ENCODE peak calls at places on chromosome 10, in ten cellular contexts. H is T-helper 17 cell; F is HFF-Myc; S is AG09309; J is activated T-helper 1 cell treated with anti-CD3 and anti-CD28 coated beads, Interleukin-2, amount 50 U/mL, for 16 hours; X is progenitor cell of endocrine pancreas; R is brain microvascular endothelial cell; U is AG04450; Q is AG08396; V is activated gamma-delta T cell. D is an unnamed sample.

GRCh38 chr10:24998044-24998443 is 17.9 kb downstream of the ENKUR start:
- DNase-seq in H (no peak), F (no peak), S (no peak), J (no peak), X (no peak), R (no peak), U (no peak), Q (no peak), V (no peak), D (no peak)

GRCh38 chr10:97883092-97883485 is 33.4 kb downstream of the GOLGA7B start:
- DNase-seq in H (no peak), F (no peak), S (no peak), J (no peak), X (no peak), R (no peak), U (no peak), Q (no peak), V (no peak), D (no peak)

GRCh38 chr10:87079106-87079836 is 15.4 kb downstream of the GLUD1 start:
- DNase-seq in H (no peak), F (no peak), S (no peak), J (no peak), X (no peak), R (no peak), U (no peak), Q (no peak), V (no peak), D (no peak)

GRCh38 chr10:35035641-35036040 is 54.5 kb downstream of the CUL2 start:
- DNase-seq in H (no peak), F (no peak), S (no peak), J (no peak), X (no peak), R (no peak), U (no peak), Q (no peak), V (no peak), D (no peak)

GRCh38 chr10:1034758-1035157 is 9.1 kb upstream of the IDI2 start:
- DNase-seq in H (no peak), F (no peak), S (no peak), J (no peak), X (no peak), R (no peak), U (no peak), Q (no peak), V (no peak), D (peak)

GRCh38 chr10:103806376-103807320 is 48.7 kb downstream of the SH3PXD2A start:
- DNase-seq in H (no peak), F (no peak), S (no peak), J (no peak), X (no peak), R (no peak), U (no peak), Q (no peak), V (no peak), D (no peak)

GRCh38 chr10:106173838-106174237 is 990.7 kb downstream of the SORCS1 start:
- DNase-seq in H (no peak), F (no peak), S (no peak), J (no peak), X (no peak), R (no peak), U (no peak), Q (no peak), V (no peak), D (no peak)

GRCh38 chr10:124378817-124379510 is 39.8 kb downstream of the OAT start:
- DNase-seq in H (no peak), F (no peak), S (no peak), J (no peak), X (no peak), R (no peak), U (no peak), Q (no peak), V (no peak), D (no peak)

GRCh38 chr10:48748573-48748972 is 63.9 kb downstream of the WDFY4 start:
- DNase-seq in H (no peak), F (no peak), S (no peak), J (no peak), X (no peak), R (no peak), U (no peak), Q (no peak), V (no peak), D (no peak)

GRCh38 chr10:22697799-22698198 is 16.6 kb downstream of the PIP4K2A start:
- DNase-seq in H (no peak), F (no peak), S (no peak), J (no peak), X (no peak), R (no peak), U (no peak), Q (no peak), V (no peak), D (no peak)

GRCh38 chr10:124145109-124145860 is 51.9 kb upstream of the CHST15 start:
- DNase-seq in H (no peak), F (no peak), S (no peak), J (no peak), X (no peak), R (no peak), U (no peak), Q (no peak), V (no peak), D (no peak)

GRCh38 chr10:85916192-85916747 is 450.3 kb downstream of the GRID1 start:
- DNase-seq in H (no peak), F (no peak), S (no peak), J (no peak), X (no peak), R (no peak), U (no peak), Q (no peak), V (no peak), D (no peak)

GRCh38 chr10:3095373-3096139 is 28.2 kb downstream of the PFKP start:
- DNase-seq in H (no peak), F (peak), S (peak), J (no peak), X (no peak), R (peak), U (peak), Q (peak), V (no peak), D (no peak)

GRCh38 chr10:72812798-72813430 is 80.6 kb upstream of the OIT3 start:
- DNase-seq in H (no peak), F (peak), S (peak), J (no peak), X (no peak), R (peak), U (no peak), Q (no peak), V (no peak), D (no peak)

GRCh38 chr10:107546239-107546638 is 381.7 kb upstream of the SORCS1 start:
- DNase-seq in H (no peak), F (peak), S (peak), J (no peak), X (no peak), R (peak), U (no peak), Q (no peak), V (no peak), D (no peak)

GRCh38 chr10:1978593-1978992 is 241.3 kb upstream of the ADARB2 start:
- DNase-seq in H (no peak), F (no peak), S (no peak), J (no peak), X (no peak), R (no peak), U (no peak), Q (no peak), V (no peak), D (no peak)

GRCh38 chr10:13717936-13718772 is 131.4 kb downstream of the PRPF18 start:
- DNase-seq in H (no peak), F (peak), S (peak), J (peak), X (peak), R (peak), U (peak), Q (peak), V (no peak), D (peak)

GRCh38 chr10:52019078-52019644 is 294.9 kb upstream of the DKK1 start:
- DNase-seq in H (no peak), F (no peak), S (no peak), J (no peak), X (no peak), R (no peak), U (no peak), Q (no peak), V (no peak), D (no peak)

GRCh38 chr10:7817984-7818294 is 366 bp upstream of the TAF3 start:
- DNase-seq in H (no peak), F (no peak), S (no peak), J (no peak), X (no peak), R (no peak), U (no peak), Q (no peak), V (no peak), D (no peak)

GRCh38 chr10:5490032-5490431 is 9.3 kb downstream of the CALML5 start:
- DNase-seq in H (no peak), F (no peak), S (no peak), J (no peak), X (no peak), R (no peak), U (no peak), Q (no peak), V (no peak), D (no peak)

GRCh38 chr10:110706690-110707098 is 62.6 kb downstream of the RBM20 start:
- DNase-seq in H (no peak), F (peak), S (peak), J (no peak), X (no peak), R (peak), U (peak), Q (peak), V (no peak), D (no peak)

GRCh38 chr10:69093933-69094332 is 6.0 kb downstream of the SRGN start:
- DNase-seq in H (no peak), F (no peak), S (no peak), J (no peak), X (no peak), R (no peak), U (no peak), Q (no peak), V (no peak), D (no peak)

GRCh38 chr10:6405713-6406112 is 174.4 kb downstream of the PRKCQ start:
- DNase-seq in H (no peak), F (no peak), S (no peak), J (no peak), X (no peak), R (no peak), U (no peak), Q (no peak), V (no peak), D (no peak)

GRCh38 chr10:133100706-133101463 is 13.2 kb downstream of the ADGRA1 start:
- DNase-seq in H (no peak), F (no peak), S (no peak), J (no peak), X (no peak), R (no peak), U (no peak), Q (no peak), V (no peak), D (no peak)

GRCh38 chr10:89684604-89685003 is 16.8 kb upstream of the KIF20B start:
- DNase-seq in H (no peak), F (no peak), S (no peak), J (no peak), X (no peak), R (peak), U (no peak), Q (no peak), V (no peak), D (no peak)

GRCh38 chr10:132273966-132274365 is 33.8 kb downstream of the STK32C start:
- DNase-seq in H (no peak), F (no peak), S (no peak), J (no peak), X (no peak), R (no peak), U (no peak), Q (no peak), V (no peak), D (no peak)

GRCh38 chr10:132643709-132644543 is 106.3 kb downstream of the INPP5A start:
- DNase-seq in H (peak), F (no peak), S (no peak), J (no peak), X (no peak), R (no peak), U (no peak), Q (no peak), V (no peak), D (no peak)

GRCh38 chr10:58348571-58349033 is 13.8 kb downstream of the UBE2D1 start:
- DNase-seq in H (no peak), F (no peak), S (no peak), J (no peak), X (no peak), R (no peak), U (no peak), Q (no peak), V (no peak), D (peak)

GRCh38 chr10:102621418-102622325 is 22.6 kb upstream of the TRIM8 start:
- DNase-seq in H (no peak), F (no peak), S (no peak), J (no peak), X (no peak), R (no peak), U (no peak), Q (no peak), V (no peak), D (peak)

GRCh38 chr10:130808686-130809085 is 502.8 kb downstream of the TCERG1L start:
- DNase-seq in H (no peak), F (no peak), S (no peak), J (no peak), X (no peak), R (no peak), U (no peak), Q (no peak), V (no peak), D (no peak)

GRCh38 chr10:27661511-27662286 is 83.9 kb downstream of the MKX start:
- DNase-seq in H (no peak), F (no peak), S (no peak), J (no peak), X (no peak), R (no peak), U (no peak), Q (no peak), V (no peak), D (no peak)

GRCh38 chr10:70939397-70939796 is 51.0 kb upstream of the PCBD1 start:
- DNase-seq in H (no peak), F (no peak), S (no peak), J (no peak), X (no peak), R (no peak), U (no peak), Q (no peak), V (no peak), D (no peak)

GRCh38 chr10:72126184-72126871 is 38.0 kb upstream of the SPOCK2 start:
- DNase-seq in H (no peak), F (peak), S (no peak), J (no peak), X (no peak), R (peak), U (peak), Q (peak), V (no peak), D (no peak)

D was measured in LNCaP clone FGC.